ENCODE peak calls at places on chromosomes 16 and 17, in six cellular contexts. S is hepatocyte, H is PC-3, E is MM.1S, I is neural progenitor cell, P is GM23338. G is an unnamed sample.

GRCh38 chr17:74350486-74350885 is 11.2 kb downstream of the BTBD17 start:
- DNase-seq in S (no peak), H (no peak), E (no peak), I (no peak), P (no peak), G (no peak)

GRCh38 chr17:16941072-16941641 is 30.8 kb downstream of the TNFRSF13B start:
- DNase-seq in S (no peak), H (peak), E (no peak), I (no peak), P (no peak), G (no peak)

GRCh38 chr17:56431736-56432135 is 161.8 kb upstream of the NOG start:
- DNase-seq in S (no peak), H (no peak), E (no peak), I (peak), P (peak), G (peak)

GRCh38 chr16:53932975-53933374 is 229.0 kb downstream of the FTO start:
- DNase-seq in S (no peak), H (no peak), E (no peak), I (no peak), P (no peak), G (no peak)

GRCh38 chr16:85570213-85570734 is 42.8 kb upstream of the GSE1 start:
- DNase-seq in S (no peak), H (peak), E (peak), I (no peak), P (no peak), G (no peak)

GRCh38 chr17:37568350-37569053 is 40.7 kb downstream of the SYNRG start:
- DNase-seq in S (no peak), H (no peak), E (no peak), I (no peak), P (no peak), G (peak)

GRCh38 chr17:29376667-29377268 is 13.4 kb upstream of the TAOK1 start:
- DNase-seq in S (peak), H (no peak), E (no peak), I (peak), P (peak), G (peak)

GRCh38 chr17:73393962-73394361 is 82.2 kb upstream of the CDC42EP4 start:
- DNase-seq in S (peak), H (peak), E (no peak), I (no peak), P (peak), G (peak)

GRCh38 chr17:51666971-51667721 is 406.8 kb downstream of the UTP18 start:
- DNase-seq in S (no peak), H (peak), E (no peak), I (no peak), P (no peak), G (no peak)

GRCh38 chr16:31118223-31119155 is 1.0 kb downstream of the KAT8 start:
- DNase-seq in S (peak), H (peak), E (no peak), I (no peak), P (no peak), G (peak)

DNA sequence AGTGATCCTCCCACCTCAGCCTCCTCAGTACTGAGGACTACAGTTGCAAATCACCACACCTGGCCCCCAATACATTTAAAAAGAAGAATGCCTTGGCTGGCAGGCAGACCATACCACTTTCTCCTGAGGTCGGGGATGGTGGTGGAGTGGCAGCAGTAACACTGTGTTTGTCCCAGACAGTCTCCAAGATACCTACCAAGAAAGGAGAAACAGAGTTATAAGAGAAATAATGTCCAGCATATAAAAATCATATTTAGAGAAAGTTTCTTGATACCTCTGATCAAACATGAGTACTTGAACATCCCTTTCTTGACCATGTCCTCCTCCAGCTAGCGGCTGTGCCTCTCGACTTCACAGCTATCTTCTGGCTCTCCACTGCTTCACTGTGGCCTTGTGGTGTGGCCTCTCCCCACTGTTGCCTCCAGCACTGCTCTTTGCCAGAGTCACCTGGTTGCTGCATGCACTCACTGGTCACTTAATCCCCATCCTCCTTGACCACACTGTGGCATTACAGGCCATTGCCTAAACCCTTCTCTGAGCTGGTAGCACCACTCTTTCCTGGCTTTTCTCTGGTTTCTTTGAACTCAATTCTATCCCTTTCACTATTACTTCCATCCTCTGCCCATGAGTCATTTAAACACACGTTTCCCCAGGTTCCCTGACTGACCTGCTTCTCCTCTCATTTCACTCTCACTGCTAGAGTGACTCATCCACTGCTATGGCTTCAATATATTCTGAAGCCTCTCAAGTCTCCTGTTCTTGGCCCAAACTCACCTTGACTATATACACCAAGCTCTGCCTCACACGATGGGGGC is 45.2 kb downstream of the XPO6 start:
- DNase-seq in S (peak), H (peak), E (no peak), I (no peak), P (no peak), G (peak)
- TF ChIP-seq EZH2phosphoT487 in S (no peak), H (no peak), E (no peak), I (no peak), P (no peak), G (no peak)

GRCh38 chr16:67327774-67328173 is 1.2 kb downstream of the LRRC36 start:
- DNase-seq in S (no peak), H (no peak), E (no peak), I (no peak), P (no peak), G (no peak)

GRCh38 chr16:67329901-67330300 is 3.3 kb downstream of the LRRC36 start:
- DNase-seq in S (no peak), H (peak), E (no peak), I (no peak), P (no peak), G (no peak)

GRCh38 chr16:67326115-67326471 is 448 bp downstream of the KCTD19 start:
- DNase-seq in S (no peak), H (no peak), E (no peak), I (no peak), P (no peak), G (no peak)

DNA sequence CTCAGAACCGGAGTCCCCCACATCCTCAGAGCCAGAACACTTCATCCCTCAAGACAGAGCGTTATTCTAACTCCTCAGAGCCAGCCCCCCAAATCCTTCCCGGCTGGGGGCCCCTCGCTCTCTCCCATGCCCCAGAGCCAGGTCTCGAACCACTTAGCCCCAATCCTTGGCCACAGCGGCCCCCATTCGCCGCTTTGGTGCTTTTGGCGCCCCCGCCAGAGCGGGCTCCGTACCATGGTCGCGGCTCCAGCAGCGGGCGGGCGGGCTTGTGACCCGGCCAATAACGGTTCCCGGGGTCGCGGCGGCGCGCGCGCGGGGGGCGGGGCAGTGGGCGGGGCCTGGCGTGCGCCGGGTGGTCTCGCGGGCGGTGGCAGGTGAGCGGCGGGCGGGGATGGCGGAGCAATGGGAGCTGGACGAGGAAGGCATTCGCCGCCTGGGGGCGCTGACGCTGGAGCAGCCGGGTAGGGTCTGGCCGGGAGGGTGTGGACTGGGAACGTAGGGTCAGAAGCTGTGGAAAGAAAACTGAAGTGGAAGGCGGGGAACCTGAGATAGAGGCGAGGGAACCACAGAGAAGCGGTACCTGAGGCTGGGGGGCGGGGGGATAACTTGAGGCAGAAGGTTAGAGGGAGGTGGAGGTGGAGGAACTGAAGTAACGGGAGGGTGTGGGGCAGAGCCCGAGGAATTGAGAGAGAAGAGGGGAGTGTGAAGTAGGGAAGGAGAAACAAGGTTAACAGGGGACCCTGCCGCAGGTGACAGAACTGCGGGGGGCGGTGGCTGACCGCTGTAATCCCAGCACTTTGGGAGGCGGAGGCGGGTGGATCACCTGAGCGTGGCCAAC is at the start of the genes KCTD19 and LRRC36:
- DNase-seq in S (peak), H (no peak), E (no peak), I (peak), P (peak), G (peak)
- TF ChIP-seq EZH2 in S (no peak), H (no peak), E (no peak), I (peak), P (no peak), G (no peak)

GRCh38 chr17:10127819-10128375 is 70.5 kb downstream of the GAS7 start:
- DNase-seq in S (peak), H (no peak), E (no peak), I (peak), P (peak), G (peak)
- TF ChIP-seq EZH2phosphoT487 in S (no peak), H (no peak), E (no peak), I (no peak), P (no peak), G (no peak)

GRCh38 chr17:69716571-69716970 is 302.1 kb downstream of the MAP2K6 start:
- DNase-seq in S (no peak), H (no peak), E (no peak), I (no peak), P (no peak), G (peak)
- TF ChIP-seq EZH2 in S (no peak), H (no peak), E (no peak), I (no peak), P (no peak), G (no peak)

G was measured in GM23248.